ENCODE peak calls at places on chromosome 14, in five cellular contexts. D, E, Q, Z and X are unnamed samples.

GRCh38 chr14:55532645-55533309 is 47.2 kb upstream of the KTN1 start:
- DNase-seq in Z (no peak), E (no peak), Q (no peak), D (no peak), X (no peak)

GRCh38 chr14:70856851-70857498 is 47.7 kb upstream of the MAP3K9 start:
- DNase-seq in E (no peak), D (no peak), Q (peak; percentile 96), Z (no peak), X (no peak)

GRCh38 chr14:60125918-60126317 is 34.2 kb downstream of the PCNX4 start:
- DNase-seq in E (no peak), Z (no peak), D (no peak), Q (peak; percentile 32), X (no peak)

GRCh38 chr14:85531594-85532391 is 1.8 kb downstream of the FLRT2 start:
- DNase-seq in Q (peak; percentile 80), E (peak; percentile 83), Z (peak; percentile 53), D (peak; percentile 72), X (peak; percentile 55)

GRCh38 chr14:43503508-43503907 is 1003.6 kb downstream of the FSCB start:
- DNase-seq in Q (no peak), Z (no peak), D (no peak), E (no peak), X (no peak)

GRCh38 chr14:49977126-49977841 is 84.4 kb downstream of the ARF6 start:
- DNase-seq in Q (no peak), E (no peak), Z (no peak), D (no peak), X (no peak)

GRCh38 chr14:60008042-60008441 is 83.7 kb upstream of the PCNX4 start:
- DNase-seq in D (no peak), Q (no peak), Z (no peak), E (no peak), X (no peak)

GRCh38 chr14:85532981-85533820 is 3.3 kb downstream of the FLRT2 start:
- DNase-seq in Z (peak; percentile 42), D (peak; percentile 71), E (peak; percentile 79), Q (peak; percentile 87), X (peak; percentile 52)

GRCh38 chr14:24965934-24966593 is 83.9 kb downstream of the STXBP6 start:
- DNase-seq in E (no peak), D (peak; percentile 72), Z (no peak), Q (peak; percentile 90), X (peak; percentile 74)

GRCh38 chr14:76133103-76133502 is 18.6 kb upstream of the GPATCH2L start:
- DNase-seq in D (no peak), Q (peak; percentile 24), Z (no peak), E (no peak), X (no peak)

GRCh38 chr14:96682401-96682800 is 114.8 kb upstream of the VRK1 start:
- DNase-seq in D (no peak), E (no peak), Q (no peak), Z (no peak), X (no peak)

GRCh38 chr14:94946244-94946643 is 176.3 kb upstream of the GSC start:
- DNase-seq in D (no peak), E (no peak), Z (no peak), Q (no peak), X (no peak)

GRCh38 chr14:46018846-46019420 is 632.6 kb downstream of the RPL10L start:
- DNase-seq in D (no peak), E (no peak), Q (no peak), Z (no peak), X (no peak)

GRCh38 chr14:71117839-71118743 is 210.8 kb downstream of the PCNX1 start:
- DNase-seq in D (peak; percentile 46), E (no peak), Q (peak; percentile 78), Z (no peak), X (no peak)

GRCh38 chr14:23094666-23095195 is at the start of gene ACIN1:
- DNase-seq in Z (no peak), Q (peak; percentile 86), D (peak; percentile 78), E (peak; percentile 78), X (peak; percentile 100)

GRCh38 chr14:32201196-32201815 is 539 bp upstream of the RNU6-7 start:
- DNase-seq in Z (peak; percentile 77), Q (peak; percentile 33), E (peak; percentile 88), D (peak; percentile 90), X (peak; percentile 97)

GRCh38 chr14:85564841-85565527 is 35.0 kb downstream of the FLRT2 start:
- DNase-seq in Q (peak; percentile 41), E (no peak), D (no peak), Z (no peak), X (no peak)

GRCh38 chr14:34911209-34912150 is 36.3 kb upstream of the BAZ1A start:
- DNase-seq in Q (peak; percentile 72), E (no peak), Z (no peak), D (no peak), X (no peak)

GRCh38 chr14:94423465-94424056 is 29.0 kb downstream of the SERPINA11 start:
- DNase-seq in Z (peak; percentile 25), Q (peak; percentile 59), E (peak; percentile 60), D (peak; percentile 86), X (peak; percentile 72)

GRCh38 chr14:55448146-55448614 is 7.8 kb upstream of the TBPL2 start:
- DNase-seq in Z (no peak), D (no peak), Q (peak; percentile 97), E (no peak), X (peak; percentile 82)

GRCh38 chr14:55389330-55389729 is 22.3 kb downstream of the ATG14 start:
- DNase-seq in E (no peak), Q (peak; percentile 94), D (no peak), Z (no peak), X (no peak)

GRCh38 chr14:61472801-61473376 is 151.5 kb downstream of the PRKCH start:
- DNase-seq in D (no peak), Z (no peak), Q (peak; percentile 24), E (no peak), X (peak; percentile 60)

GRCh38 chr14:29858299-29858698 is 69.3 kb downstream of the PRKD1 start:
- DNase-seq in E (no peak), D (no peak), Q (no peak), Z (no peak), X (no peak)

GRCh38 chr14:94965551-94966339 is 191.6 kb downstream of the DICER1 start:
- DNase-seq in Z (no peak), E (no peak), Q (no peak), D (no peak), X (no peak)

GRCh38 chr14:59093889-59094288 is 94.6 kb upstream of the DAAM1 start:
- DNase-seq in Q (no peak), D (no peak), Z (no peak), E (no peak), X (no peak)

GRCh38 chr14:24337144-24337823 is 2.4 kb upstream of the ADCY4 start:
- DNase-seq in E (no peak), Z (no peak), D (no peak), Q (no peak), X (no peak)

GRCh38 chr14:65193891-65194290 is 91.6 kb upstream of the MAX start:
- DNase-seq in Z (no peak), D (no peak), Q (no peak), E (no peak), X (no peak)

GRCh38 chr14:22737052-22737451 is 29.4 kb upstream of the OXA1L start:
- DNase-seq in E (no peak), Z (no peak), Q (no peak), D (no peak), X (no peak)

GRCh38 chr14:50964683-50965390 is 20.6 kb upstream of the PYGL start:
- DNase-seq in Q (peak; percentile 99), Z (peak; percentile 72), D (peak; percentile 85), E (peak; percentile 73), X (no peak)

GRCh38 chr14:50531595-50532501 is 521 bp downstream of the MAP4K5 start:
- DNase-seq in Z (peak; percentile 47), Q (peak; percentile 29), D (peak; percentile 58), E (peak; percentile 59), X (peak; percentile 76)

GRCh38 chr14:100671386-100671901 is 55.2 kb upstream of the DLK1 start:
- DNase-seq in D (no peak), Q (no peak), E (no peak), Z (no peak), X (no peak)
- H3K27me3 ChIP-seq in D (no peaks in the 10 kb centered on the region), Q (peaks cover 64% of the 10 kb centered on the region), E (no peaks in the 10 kb centered on the region), Z (no peaks in the 10 kb centered on the region), X (no peaks in the 10 kb centered on the region)

GRCh38 chr14:105470812-105471771 is 3.5 kb upstream of the CRIP2 start:
- DNase-seq in Q (no peak), Z (no peak), D (no peak), E (no peak), X (no peak)
- TF ChIP-seq CTCF in Q (peak; percentile 24), Z (no peak), D (no peak), E (no peak), X (no peak)

GRCh38 chr14:92575773-92576303 is 62.3 kb downstream of the RIN3 start:
- DNase-seq in Z (no peak), D (no peak), E (no peak), Q (no peak), X (no peak)

GRCh38 chr14:92572050-92572449 is 58.5 kb downstream of the RIN3 start:
- DNase-seq in Q (no peak), E (no peak), D (no peak), Z (no peak), X (no peak)

GRCh38 chr14:92577321-92577742 is 63.8 kb downstream of the RIN3 start:
- DNase-seq in D (no peak), Z (no peak), E (no peak), Q (no peak), X (peak; percentile 64)

GRCh38 chr14:92573761-92574498 is 60.3 kb downstream of the RIN3 start:
- DNase-seq in E (no peak), Z (no peak), Q (no peak), D (no peak), X (no peak)

DNA sequence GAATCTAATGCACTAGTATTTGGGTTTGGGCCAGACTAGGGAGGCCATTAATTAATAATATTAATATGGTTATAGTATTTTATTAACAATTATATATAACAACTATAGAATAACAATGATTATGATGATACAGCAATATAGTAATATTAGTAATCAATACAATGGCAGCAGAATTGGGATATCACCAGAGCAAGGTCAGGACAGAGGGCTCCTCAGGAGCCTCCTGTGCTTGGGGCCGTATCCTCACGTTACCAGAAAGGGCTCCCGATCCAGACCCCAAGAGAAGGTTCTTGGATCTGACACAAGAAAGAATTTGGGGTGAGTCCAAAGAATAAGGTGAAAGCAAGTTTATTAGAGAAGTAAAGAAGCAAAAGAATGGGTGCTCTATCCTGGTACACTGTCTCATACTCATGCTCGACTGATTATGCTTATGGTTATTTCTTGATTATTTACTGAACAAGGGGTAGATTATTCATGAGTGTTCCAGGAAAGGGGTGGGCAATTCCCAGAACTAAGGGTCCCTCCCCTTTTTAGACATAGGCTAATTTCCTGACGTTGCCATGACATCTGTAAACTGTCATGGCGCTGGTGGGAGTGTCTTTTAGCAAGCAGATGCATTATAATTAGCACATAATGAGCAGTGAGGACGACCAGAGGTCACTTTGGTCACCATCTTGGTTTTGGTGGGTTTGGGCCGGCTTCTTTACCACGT is 61.6 kb downstream of the RIN3 start:
- DNase-seq in Z (no peak), D (no peak), Q (no peak), E (no peak), X (no peak)
- TF ChIP-seq POLR2A in Z (no peak), D (no peak), Q (no peak), E (no peak), X (no peak)

DNA sequence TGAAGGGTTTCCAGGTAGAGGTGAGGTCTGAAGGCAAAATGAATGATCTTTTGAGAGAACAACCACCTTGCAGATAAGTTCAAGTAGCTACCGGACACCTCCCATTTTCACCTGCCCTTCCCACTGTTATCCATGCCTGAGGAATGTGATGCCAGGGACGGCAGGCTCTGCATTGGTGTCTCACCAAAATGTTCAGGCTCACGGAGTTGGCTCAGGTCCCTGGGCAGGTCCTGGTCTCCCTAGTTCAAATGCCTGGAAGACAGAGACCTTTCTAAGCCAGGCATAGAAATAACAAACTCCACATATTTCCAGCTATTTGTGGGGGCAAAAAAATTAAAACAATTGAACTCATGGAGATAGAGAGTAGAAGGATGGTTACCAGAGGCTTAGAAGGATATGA is 36.0 kb downstream of the TMEM63C start:
- DNase-seq in E (no peak), Z (no peak), Q (no peak), D (no peak), X (no peak)
- H3K27me3 ChIP-seq in E (no peaks in the 10 kb centered on the region), Z (no peaks in the 10 kb centered on the region), Q (peaks cover 4% of the 10 kb centered on the region), D (no peaks in the 10 kb centered on the region), X (no peaks in the 10 kb centered on the region)